ENCODE peak calls at places on chromosomes 2 and 18, in nine cellular contexts. One of them, this sample, is unnamed.

GRCh38 chr2:100197643-100198153 is 55.3 kb upstream of the AFF3 start:
- DNase-seq in endothelial cell: peak
- DNase-seq in right lobe of liver: no peak
- DNase-seq in astrocyte of the spinal cord: peak
- DNase-seq in A549: no peak
- DNase-seq in fibroblast of pulmonary artery: peak
- DNase-seq in HCT116: no peak
- DNase-seq in breast epithelium: no peak
- DNase-seq in progenitor cell of endocrine pancreas: no peak
- DNase-seq in this sample: no peak

GRCh38 chr18:76721207-76721996 is 101.0 kb upstream of the ZNF236 start:
- DNase-seq in endothelial cell: no peak
- DNase-seq in right lobe of liver: no peak
- DNase-seq in astrocyte of the spinal cord: no peak
- DNase-seq in A549: no peak
- DNase-seq in fibroblast of pulmonary artery: no peak
- DNase-seq in HCT116: no peak
- DNase-seq in breast epithelium: no peak
- DNase-seq in progenitor cell of endocrine pancreas: no peak
- DNase-seq in this sample: peak

GRCh38 chr2:187466129-187466792 is 18.2 kb upstream of the CALCRL start:
- DNase-seq in endothelial cell: no peak
- DNase-seq in right lobe of liver: no peak
- DNase-seq in astrocyte of the spinal cord: no peak
- DNase-seq in A549: no peak
- DNase-seq in fibroblast of pulmonary artery: no peak
- DNase-seq in HCT116: no peak
- DNase-seq in breast epithelium: no peak
- DNase-seq in progenitor cell of endocrine pancreas: no peak
- DNase-seq in this sample: no peak

GRCh38 chr2:48633143-48633542 is 15.5 kb downstream of the GTF2A1L start:
- DNase-seq in endothelial cell: no peak
- DNase-seq in right lobe of liver: no peak
- DNase-seq in astrocyte of the spinal cord: no peak
- DNase-seq in A549: no peak
- DNase-seq in fibroblast of pulmonary artery: peak
- DNase-seq in HCT116: no peak
- DNase-seq in breast epithelium: no peak
- DNase-seq in progenitor cell of endocrine pancreas: no peak
- DNase-seq in this sample: no peak

GRCh38 chr2:222424281-222424728 is at the start of gene SGPP2:
- DNase-seq in endothelial cell: no peak
- DNase-seq in right lobe of liver: no peak
- DNase-seq in astrocyte of the spinal cord: no peak
- DNase-seq in A549: no peak
- DNase-seq in fibroblast of pulmonary artery: no peak
- DNase-seq in HCT116: no peak
- DNase-seq in breast epithelium: no peak
- DNase-seq in progenitor cell of endocrine pancreas: peak
- DNase-seq in this sample: peak

GRCh38 chr2:1772868-1773267 is 28.6 kb upstream of the PXDN start:
- DNase-seq in endothelial cell: no peak
- DNase-seq in right lobe of liver: no peak
- DNase-seq in astrocyte of the spinal cord: no peak
- DNase-seq in A549: no peak
- DNase-seq in fibroblast of pulmonary artery: no peak
- DNase-seq in HCT116: no peak
- DNase-seq in breast epithelium: no peak
- DNase-seq in progenitor cell of endocrine pancreas: no peak
- DNase-seq in this sample: no peak

GRCh38 chr2:20624884-20625485 is 25.9 kb downstream of the HS1BP3 start:
- DNase-seq in endothelial cell: no peak
- DNase-seq in right lobe of liver: peak
- DNase-seq in astrocyte of the spinal cord: no peak
- DNase-seq in A549: no peak
- DNase-seq in fibroblast of pulmonary artery: no peak
- DNase-seq in HCT116: no peak
- DNase-seq in breast epithelium: peak
- DNase-seq in progenitor cell of endocrine pancreas: no peak
- DNase-seq in this sample: no peak

GRCh38 chr2:51990684-51991083 is 958.8 kb upstream of the NRXN1 start:
- DNase-seq in endothelial cell: no peak
- DNase-seq in right lobe of liver: no peak
- DNase-seq in astrocyte of the spinal cord: no peak
- DNase-seq in A549: no peak
- DNase-seq in fibroblast of pulmonary artery: no peak
- DNase-seq in HCT116: no peak
- DNase-seq in breast epithelium: no peak
- DNase-seq in progenitor cell of endocrine pancreas: no peak
- DNase-seq in this sample: no peak

GRCh38 chr2:128523490-128523889 is 204.8 kb upstream of the HS6ST1 start:
- DNase-seq in endothelial cell: no peak
- DNase-seq in right lobe of liver: no peak
- DNase-seq in astrocyte of the spinal cord: no peak
- DNase-seq in A549: no peak
- DNase-seq in fibroblast of pulmonary artery: no peak
- DNase-seq in HCT116: no peak
- DNase-seq in breast epithelium: no peak
- DNase-seq in progenitor cell of endocrine pancreas: no peak
- DNase-seq in this sample: no peak

GRCh38 chr2:10164611-10165010 is 42.1 kb downstream of the RRM2 start:
- DNase-seq in endothelial cell: no peak
- DNase-seq in right lobe of liver: no peak
- DNase-seq in astrocyte of the spinal cord: no peak
- DNase-seq in A549: no peak
- DNase-seq in fibroblast of pulmonary artery: no peak
- DNase-seq in HCT116: no peak
- DNase-seq in breast epithelium: no peak
- DNase-seq in progenitor cell of endocrine pancreas: no peak
- DNase-seq in this sample: no peak

GRCh38 chr2:10161961-10162441 is 39.5 kb downstream of the RRM2 start:
- DNase-seq in endothelial cell: no peak
- DNase-seq in right lobe of liver: no peak
- DNase-seq in astrocyte of the spinal cord: peak
- DNase-seq in A549: no peak
- DNase-seq in fibroblast of pulmonary artery: peak
- DNase-seq in HCT116: no peak
- DNase-seq in breast epithelium: no peak
- DNase-seq in progenitor cell of endocrine pancreas: no peak
- DNase-seq in this sample: no peak

GRCh38 chr2:10161206-10161931 is 38.8 kb downstream of the RRM2 start:
- DNase-seq in endothelial cell: no peak
- DNase-seq in right lobe of liver: no peak
- DNase-seq in astrocyte of the spinal cord: peak
- DNase-seq in A549: peak
- DNase-seq in fibroblast of pulmonary artery: peak
- DNase-seq in HCT116: no peak
- DNase-seq in breast epithelium: no peak
- DNase-seq in progenitor cell of endocrine pancreas: no peak
- DNase-seq in this sample: no peak

GRCh38 chr2:10163498-10164486 is 41.3 kb downstream of the RRM2 start:
- DNase-seq in endothelial cell: no peak
- DNase-seq in right lobe of liver: no peak
- DNase-seq in astrocyte of the spinal cord: no peak
- DNase-seq in A549: no peak
- DNase-seq in fibroblast of pulmonary artery: peak
- DNase-seq in HCT116: no peak
- DNase-seq in breast epithelium: no peak
- DNase-seq in progenitor cell of endocrine pancreas: no peak
- DNase-seq in this sample: no peak

GRCh38 chr2:10162586-10163497 is 40.3 kb downstream of the RRM2 start:
- DNase-seq in endothelial cell: peak
- DNase-seq in right lobe of liver: no peak
- DNase-seq in astrocyte of the spinal cord: no peak
- DNase-seq in A549: peak
- DNase-seq in fibroblast of pulmonary artery: no peak
- DNase-seq in HCT116: no peak
- DNase-seq in breast epithelium: no peak
- DNase-seq in progenitor cell of endocrine pancreas: no peak
- DNase-seq in this sample: no peak
- TF ChIP-seq CTCF in endothelial cell: no peak
- TF ChIP-seq CTCF in right lobe of liver: peak
- TF ChIP-seq CTCF in astrocyte of the spinal cord: peak
- TF ChIP-seq CTCF in A549: peak
- TF ChIP-seq CTCF in fibroblast of pulmonary artery: no peak
- TF ChIP-seq CTCF in HCT116: no peak
- TF ChIP-seq CTCF in breast epithelium: no peak
- TF ChIP-seq CTCF in progenitor cell of endocrine pancreas: peak
- TF ChIP-seq CTCF in this sample: no peak

GRCh38 chr18:24090876-24091275 is 48.0 kb upstream of the CABYR start:
- DNase-seq in endothelial cell: no peak
- DNase-seq in right lobe of liver: no peak
- DNase-seq in astrocyte of the spinal cord: no peak
- DNase-seq in A549: no peak
- DNase-seq in fibroblast of pulmonary artery: no peak
- DNase-seq in HCT116: no peak
- DNase-seq in breast epithelium: no peak
- DNase-seq in progenitor cell of endocrine pancreas: no peak
- DNase-seq in this sample: no peak
- TF ChIP-seq CTCF in endothelial cell: no peak
- TF ChIP-seq CTCF in right lobe of liver: no peak
- TF ChIP-seq CTCF in astrocyte of the spinal cord: no peak
- TF ChIP-seq CTCF in A549: no peak
- TF ChIP-seq CTCF in fibroblast of pulmonary artery: no peak
- TF ChIP-seq CTCF in HCT116: no peak
- TF ChIP-seq CTCF in breast epithelium: no peak
- TF ChIP-seq CTCF in progenitor cell of endocrine pancreas: no peak
- TF ChIP-seq CTCF in this sample: no peak

DNA sequence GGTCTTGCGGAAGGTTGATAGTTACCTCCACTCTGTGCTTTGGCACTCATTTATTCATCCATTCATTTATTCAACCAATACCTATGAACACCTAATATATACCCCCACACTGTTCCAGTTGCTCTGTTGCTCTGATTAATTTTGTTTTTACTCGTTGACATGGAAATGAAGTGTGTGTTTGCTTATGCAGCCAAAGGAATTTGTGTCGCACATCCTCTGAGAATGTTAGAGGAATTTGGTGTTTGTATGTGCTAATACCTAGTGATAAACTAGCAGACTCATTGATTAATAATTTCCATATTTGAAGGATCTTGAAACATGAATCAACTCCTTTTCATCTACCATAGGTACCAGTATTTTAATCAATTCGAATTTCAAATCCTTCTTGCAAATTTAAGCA is 25.8 kb upstream of the CRIM1 start:
- DNase-seq in endothelial cell: no peak
- DNase-seq in right lobe of liver: no peak
- DNase-seq in astrocyte of the spinal cord: peak
- DNase-seq in A549: peak
- DNase-seq in fibroblast of pulmonary artery: peak
- DNase-seq in HCT116: no peak
- DNase-seq in breast epithelium: no peak
- DNase-seq in progenitor cell of endocrine pancreas: no peak
- DNase-seq in this sample: no peak
- TF ChIP-seq CTCF in endothelial cell: no peak
- TF ChIP-seq CTCF in right lobe of liver: no peak
- TF ChIP-seq CTCF in astrocyte of the spinal cord: no peak
- TF ChIP-seq CTCF in A549: no peak
- TF ChIP-seq CTCF in fibroblast of pulmonary artery: no peak
- TF ChIP-seq CTCF in HCT116: no peak
- TF ChIP-seq CTCF in breast epithelium: no peak
- TF ChIP-seq CTCF in progenitor cell of endocrine pancreas: no peak
- TF ChIP-seq CTCF in this sample: no peak

GRCh38 chr2:6877402-6878305 is at the start of gene RSAD2:
- DNase-seq in endothelial cell: no peak
- DNase-seq in right lobe of liver: peak
- DNase-seq in astrocyte of the spinal cord: peak
- DNase-seq in A549: no peak
- DNase-seq in fibroblast of pulmonary artery: peak
- DNase-seq in HCT116: no peak
- DNase-seq in breast epithelium: no peak
- DNase-seq in progenitor cell of endocrine pancreas: no peak
- DNase-seq in this sample: peak
- TF ChIP-seq CTCF in endothelial cell: no peak
- TF ChIP-seq CTCF in right lobe of liver: no peak
- TF ChIP-seq CTCF in astrocyte of the spinal cord: no peak
- TF ChIP-seq CTCF in A549: no peak
- TF ChIP-seq CTCF in fibroblast of pulmonary artery: no peak
- TF ChIP-seq CTCF in HCT116: no peak
- TF ChIP-seq CTCF in breast epithelium: no peak
- TF ChIP-seq CTCF in progenitor cell of endocrine pancreas: no peak
- TF ChIP-seq CTCF in this sample: no peak

GRCh38 chr2:153291718-153292117 is 186.8 kb downstream of the RPRM start:
- DNase-seq in endothelial cell: no peak
- DNase-seq in right lobe of liver: no peak
- DNase-seq in astrocyte of the spinal cord: no peak
- DNase-seq in A549: no peak
- DNase-seq in fibroblast of pulmonary artery: no peak
- DNase-seq in HCT116: no peak
- DNase-seq in breast epithelium: no peak
- DNase-seq in progenitor cell of endocrine pancreas: no peak
- DNase-seq in this sample: no peak

GRCh38 chr2:153287109-153287801 is 191.3 kb downstream of the RPRM start:
- DNase-seq in endothelial cell: peak
- DNase-seq in right lobe of liver: no peak
- DNase-seq in astrocyte of the spinal cord: no peak
- DNase-seq in A549: peak
- DNase-seq in fibroblast of pulmonary artery: no peak
- DNase-seq in HCT116: peak
- DNase-seq in breast epithelium: no peak
- DNase-seq in progenitor cell of endocrine pancreas: peak
- DNase-seq in this sample: peak
- TF ChIP-seq CTCF in endothelial cell: no peak
- TF ChIP-seq CTCF in right lobe of liver: no peak
- TF ChIP-seq CTCF in astrocyte of the spinal cord: peak
- TF ChIP-seq CTCF in A549: peak
- TF ChIP-seq CTCF in fibroblast of pulmonary artery: peak
- TF ChIP-seq CTCF in HCT116: peak
- TF ChIP-seq CTCF in breast epithelium: no peak
- TF ChIP-seq CTCF in progenitor cell of endocrine pancreas: peak
- TF ChIP-seq CTCF in this sample: no peak

GRCh38 chr18:36335476-36336279 is 38.2 kb downstream of the FHOD3 start:
- DNase-seq in endothelial cell: no peak
- DNase-seq in right lobe of liver: no peak
- DNase-seq in astrocyte of the spinal cord: no peak
- DNase-seq in A549: no peak
- DNase-seq in fibroblast of pulmonary artery: no peak
- DNase-seq in HCT116: no peak
- DNase-seq in breast epithelium: no peak
- DNase-seq in progenitor cell of endocrine pancreas: no peak
- DNase-seq in this sample: no peak
- TF ChIP-seq CTCF in endothelial cell: peak
- TF ChIP-seq CTCF in right lobe of liver: no peak
- TF ChIP-seq CTCF in astrocyte of the spinal cord: no peak
- TF ChIP-seq CTCF in A549: no peak
- TF ChIP-seq CTCF in fibroblast of pulmonary artery: no peak
- TF ChIP-seq CTCF in HCT116: no peak
- TF ChIP-seq CTCF in breast epithelium: no peak
- TF ChIP-seq CTCF in progenitor cell of endocrine pancreas: no peak
- TF ChIP-seq CTCF in this sample: no peak